ENCODE peak calls at places on chromosome 14, in ten cellular contexts. S is colonic mucosa, G is IMR-90, N is PC-3, P is fibroblast of lung, Y is HCT116, C is GM23248, A is mesenchymal stem cell, X is astrocyte, H is adipocyte. T is an unnamed sample.

GRCh38 chr14:56797569-56798446 is 12.5 kb downstream of the OTX2 start:
- DNase-seq in S (no peak), G (no peak), N (no peak), P (no peak), Y (no peak), C (peak), A (no peak), X (no peak), H (no peak), T (peak)

GRCh38 chr14:64324461-64325255 is 30.5 kb upstream of the ESR2 start:
- DNase-seq in S (no peak), G (peak), N (peak), P (peak), Y (no peak), C (peak), A (peak), X (peak), H (peak), T (no peak)

GRCh38 chr14:105006831-105007592 is 13.9 kb downstream of the CDCA4 start:
- DNase-seq in S (no peak), G (no peak), N (no peak), P (no peak), Y (no peak), C (no peak), A (no peak), X (no peak), H (no peak), T (no peak)

GRCh38 chr14:105301103-105301914 is 508 bp upstream of the BRF1 start:
- DNase-seq in S (peak), G (peak), N (peak), P (peak), Y (peak), C (peak), A (peak), X (peak), H (peak), T (peak)

GRCh38 chr14:94775875-94776217 is 5.9 kb upstream of the GSC start:
- DNase-seq in S (no peak), G (peak), N (no peak), P (peak), Y (no peak), C (peak), A (no peak), X (peak), H (peak), T (no peak)

GRCh38 chr14:68487805-68488590 is 304.9 kb downstream of the ZFP36L1 start:
- DNase-seq in S (no peak), G (peak), N (peak), P (peak), Y (no peak), C (peak), A (no peak), X (peak), H (peak), T (no peak)

GRCh38 chr14:60051690-60052324 is 39.9 kb upstream of the PCNX4 start:
- DNase-seq in S (no peak), G (peak), N (no peak), P (peak), Y (no peak), C (peak), A (no peak), X (peak), H (peak), T (no peak)

GRCh38 chr14:103118019-103118662 is 5.1 kb upstream of the TNFAIP2 start:
- DNase-seq in S (peak), G (peak), N (no peak), P (no peak), Y (no peak), C (peak), A (peak), X (no peak), H (no peak), T (peak)

GRCh38 chr14:38143651-38144505 is 63.8 kb upstream of the SSTR1 start:
- DNase-seq in S (no peak), G (peak), N (peak), P (peak), Y (no peak), C (peak), A (peak), X (peak), H (peak), T (no peak)

GRCh38 chr14:31263485-31264133 is 56.0 kb upstream of the HECTD1 start:
- DNase-seq in S (no peak), G (peak), N (peak), P (peak), Y (peak), C (peak), A (peak), X (peak), H (peak), T (peak)

GRCh38 chr14:80930836-80931389 is 10.6 kb downstream of the CEP128 start:
- DNase-seq in S (no peak), G (peak), N (peak), P (peak), Y (no peak), C (peak), A (peak), X (peak), H (no peak), T (no peak)

GRCh38 chr14:26217778-26218177 is 380.1 kb downstream of the NOVA1 start:
- DNase-seq in S (no peak), G (no peak), N (no peak), P (no peak), Y (no peak), C (no peak), A (no peak), X (no peak), H (no peak), T (no peak)

GRCh38 chr14:98894600-98894999 is 377.4 kb downstream of the BCL11B start:
- DNase-seq in S (no peak), G (no peak), N (no peak), P (no peak), Y (no peak), C (no peak), A (no peak), X (no peak), H (no peak), T (no peak)

GRCh38 chr14:61652526-61653262 is 42.6 kb upstream of the HIF1A start:
- DNase-seq in S (no peak), G (no peak), N (no peak), P (no peak), Y (no peak), C (peak), A (peak), X (no peak), H (no peak), T (peak)

GRCh38 chr14:20969336-20969735 is 14.0 kb downstream of the RNASE2 start:
- DNase-seq in S (no peak), G (no peak), N (no peak), P (no peak), Y (no peak), C (peak), A (no peak), X (no peak), H (no peak), T (no peak)

GRCh38 chr14:78356406-78356805 is 186.2 kb downstream of the NRXN3 start:
- DNase-seq in S (no peak), G (no peak), N (no peak), P (no peak), Y (no peak), C (no peak), A (no peak), X (no peak), H (no peak), T (no peak)

GRCh38 chr14:58199726-58200479 is at the start of gene ACTR10:
- DNase-seq in S (peak), G (peak), N (peak), P (peak), Y (peak), C (peak), A (peak), X (peak), H (peak), T (peak)

GRCh38 chr14:74517731-74518130 is 24.2 kb downstream of the ISCA2 start:
- DNase-seq in S (no peak), G (no peak), N (no peak), P (no peak), Y (no peak), C (no peak), A (no peak), X (no peak), H (no peak), T (peak)

GRCh38 chr14:59918824-59919581 is 941 bp upstream of the LRRC9 start:
- DNase-seq in S (no peak), G (peak), N (peak), P (peak), Y (peak), C (peak), A (peak), X (peak), H (peak), T (no peak)

GRCh38 chr14:77804592-77804991 is 4.7 kb downstream of the ADCK1 start:
- DNase-seq in S (peak), G (no peak), N (peak), P (no peak), Y (no peak), C (peak), A (no peak), X (no peak), H (no peak), T (no peak)

GRCh38 chr14:105150368-105151111 is 18.0 kb downstream of the JAG2 start:
- DNase-seq in S (no peak), G (no peak), N (no peak), P (no peak), Y (no peak), C (no peak), A (no peak), X (no peak), H (no peak), T (peak)

GRCh38 chr14:105303949-105304348 is 3.1 kb upstream of the BRF1 start:
- DNase-seq in S (peak), G (no peak), N (no peak), P (no peak), Y (peak), C (no peak), A (no peak), X (no peak), H (no peak), T (no peak)

GRCh38 chr14:54350196-54350595 is 46.6 kb upstream of the CDKN3 start:
- DNase-seq in S (no peak), G (peak), N (no peak), P (peak), Y (no peak), C (peak), A (peak), X (peak), H (no peak), T (no peak)

GRCh38 chr14:62468946-62469345 is 576.3 kb downstream of the KCNH5 start:
- DNase-seq in S (no peak), G (no peak), N (peak), P (no peak), Y (no peak), C (no peak), A (no peak), X (no peak), H (no peak), T (no peak)

GRCh38 chr14:68444449-68445168 is 348.3 kb downstream of the ZFP36L1 start:
- DNase-seq in S (no peak), G (peak), N (peak), P (peak), Y (no peak), C (peak), A (peak), X (peak), H (peak), T (no peak)

GRCh38 chr14:42214981-42215491 is 608.4 kb downstream of the LRFN5 start:
- DNase-seq in S (no peak), G (peak), N (peak), P (peak), Y (no peak), C (peak), A (peak), X (peak), H (peak), T (no peak)

GRCh38 chr14:64806202-64806861 is 73.4 kb downstream of the SPTB start:
- DNase-seq in S (no peak), G (peak), N (peak), P (peak), Y (no peak), C (peak), A (peak), X (peak), H (peak), T (no peak)

GRCh38 chr14:103897075-103897947 is 30.9 kb upstream of the TDRD9 start:
- DNase-seq in S (peak), G (no peak), N (no peak), P (no peak), Y (no peak), C (no peak), A (no peak), X (no peak), H (no peak), T (peak)

GRCh38 chr14:55416866-55417265 is 5.2 kb upstream of the ATG14 start:
- DNase-seq in S (no peak), G (no peak), N (peak), P (no peak), Y (peak), C (peak), A (peak), X (no peak), H (peak), T (no peak)

GRCh38 chr14:44847910-44848309 is 113.8 kb downstream of the KLHL28 start:
- DNase-seq in S (no peak), G (peak), N (peak), P (peak), Y (no peak), C (peak), A (peak), X (peak), H (no peak), T (no peak)

GRCh38 chr14:102116361-102117180 is 23.1 kb upstream of the WDR20 start:
- DNase-seq in S (no peak), G (no peak), N (no peak), P (no peak), Y (no peak), C (no peak), A (no peak), X (no peak), H (no peak), T (no peak)

GRCh38 chr14:20391505-20391904 is 21.8 kb downstream of the TEP1 start:
- DNase-seq in S (no peak), G (no peak), N (no peak), P (no peak), Y (no peak), C (no peak), A (no peak), X (no peak), H (no peak), T (no peak)

GRCh38 chr14:92487513-92488133 is 26.0 kb upstream of the RIN3 start:
- DNase-seq in S (peak), G (no peak), N (no peak), P (no peak), Y (no peak), C (no peak), A (no peak), X (no peak), H (no peak), T (no peak)
- H3K9ac ChIP-seq in S (no peak), G (no peak), N (no peak), P (no peak), Y (no peak), C (no peak), A (no peak), X (no peak), H (no peak), T (no peak)

GRCh38 chr14:35385042-35385839 is 19.3 kb downstream of the NFKBIA start:
- DNase-seq in S (peak), G (peak), N (no peak), P (peak), Y (no peak), C (peak), A (peak), X (peak), H (peak), T (peak)
- H3K9ac ChIP-seq in S (peak), G (peak), N (no peak), P (peak), Y (no peak), C (peak), A (peak), X (peak), H (peak), T (no peak)

DNA sequence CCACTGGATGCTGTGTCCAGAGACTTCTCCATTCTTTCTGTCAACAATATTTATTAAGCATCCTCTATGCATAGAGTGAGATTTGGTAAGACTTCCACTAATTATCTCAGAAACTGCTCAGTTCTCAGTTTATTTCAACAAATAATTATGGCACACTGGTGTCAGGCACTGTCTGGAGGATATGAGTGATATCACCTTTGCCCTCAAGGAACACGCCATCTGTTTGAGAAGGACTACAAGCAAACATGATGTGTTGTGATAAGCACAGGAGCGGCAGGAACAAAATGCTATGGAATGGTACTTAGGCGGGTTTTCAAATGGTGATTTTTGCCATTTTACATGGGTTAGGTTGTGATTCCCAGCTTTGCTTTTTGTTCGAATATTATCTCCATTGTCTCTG is 229.2 kb downstream of the DPF3 start:
- DNase-seq in S (no peak), G (no peak), N (peak), P (no peak), Y (no peak), C (no peak), A (peak), X (no peak), H (no peak), T (no peak)
- H3K9ac ChIP-seq in S (no peak), G (peak), N (peak), P (no peak), Y (no peak), C (peak), A (peak), X (peak), H (no peak), T (no peak)

DNA sequence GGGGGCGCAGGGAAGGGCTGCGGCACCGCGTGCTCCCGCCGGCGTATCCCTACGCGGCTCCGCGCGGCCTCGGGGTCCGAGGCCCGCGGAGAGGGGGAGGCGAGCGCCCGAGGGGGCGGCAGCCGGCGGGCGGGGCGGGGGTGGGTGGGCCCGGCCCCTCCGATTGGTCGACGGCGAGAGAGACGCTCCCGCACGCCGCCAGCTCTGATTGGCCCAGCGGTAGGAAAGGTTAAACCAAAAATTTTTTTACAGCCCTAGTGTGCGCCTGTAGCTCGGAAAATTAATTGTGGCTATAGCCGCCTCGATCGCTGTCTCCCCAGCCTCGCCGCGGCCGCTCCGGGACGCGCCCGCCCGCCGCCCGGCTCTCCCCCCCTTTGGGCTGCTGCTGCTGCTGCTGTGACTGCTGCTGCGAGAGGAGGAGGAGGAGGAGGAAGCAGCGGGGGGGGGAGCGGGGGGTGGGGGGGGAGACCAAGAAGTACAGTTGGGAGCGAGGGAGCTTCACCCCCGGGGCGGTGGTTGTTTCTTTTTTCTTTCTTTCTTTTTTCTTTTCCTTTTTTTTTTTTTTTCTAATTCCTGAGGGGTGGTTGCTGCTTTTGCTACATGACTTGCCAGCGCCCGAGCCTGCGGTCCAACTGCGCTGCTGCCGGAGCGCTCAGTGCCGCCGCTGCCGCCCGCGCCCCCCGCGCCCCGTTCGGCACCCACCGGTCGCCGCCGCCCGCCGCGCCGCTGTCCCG is at the start of gene FOXG1:
- DNase-seq in S (no peak), G (no peak), N (no peak), P (peak), Y (no peak), C (peak), A (no peak), X (no peak), H (no peak), T (no peak)
- H3K9ac ChIP-seq in S (peak), G (no peak), N (no peak), P (no peak), Y (no peak), C (no peak), A (no peak), X (peak), H (no peak), T (no peak)

GRCh38 chr14:71751264-71751663 is 181.0 kb upstream of the RGS6 start:
- DNase-seq in S (no peak), G (peak), N (no peak), P (peak), Y (no peak), C (no peak), A (no peak), X (peak), H (no peak), T (no peak)
- H3K9ac ChIP-seq in S (no peak), G (no peak), N (no peak), P (no peak), Y (no peak), C (no peak), A (no peak), X (no peak), H (no peak), T (no peak)

GRCh38 chr14:33402604-33403003 is 463.9 kb downstream of the NPAS3 start:
- DNase-seq in S (no peak), G (no peak), N (no peak), P (no peak), Y (no peak), C (no peak), A (no peak), X (no peak), H (no peak), T (no peak)
- H3K9ac ChIP-seq in S (no peak), G (no peak), N (no peak), P (no peak), Y (no peak), C (no peak), A (no peak), X (no peak), H (no peak), T (no peak)

GRCh38 chr14:22836301-22837058 is at the start of gene MMP14:
- DNase-seq in S (peak), G (peak), N (peak), P (peak), Y (no peak), C (peak), A (peak), X (peak), H (peak), T (peak)
- H3K9ac ChIP-seq in S (peak), G (peak), N (peak), P (peak), Y (peak), C (peak), A (peak), X (peak), H (peak), T (peak)

GRCh38 chr14:75806247-75806876 is 145.3 kb downstream of the TTLL5 start:
- DNase-seq in S (no peak), G (no peak), N (no peak), P (no peak), Y (no peak), C (no peak), A (no peak), X (no peak), H (no peak), T (no peak)

GRCh38 chr14:75800792-75801191 is 139.7 kb downstream of the TTLL5 start:
- DNase-seq in S (no peak), G (no peak), N (peak), P (no peak), Y (no peak), C (no peak), A (no peak), X (no peak), H (no peak), T (no peak)

GRCh38 chr14:75803768-75804167 is 142.7 kb downstream of the TTLL5 start:
- DNase-seq in S (no peak), G (no peak), N (no peak), P (peak), Y (no peak), C (no peak), A (no peak), X (peak), H (no peak), T (no peak)

GRCh38 chr14:75804570-75805275 is 143.7 kb downstream of the TTLL5 start:
- DNase-seq in S (no peak), G (no peak), N (no peak), P (no peak), Y (no peak), C (no peak), A (no peak), X (no peak), H (no peak), T (no peak)

GRCh38 chr14:75805646-75806045 is 144.6 kb downstream of the TTLL5 start:
- DNase-seq in S (no peak), G (no peak), N (no peak), P (no peak), Y (no peak), C (no peak), A (no peak), X (no peak), H (no peak), T (no peak)
- H3K9ac ChIP-seq in S (no peak), G (no peak), N (no peak), P (no peak), Y (no peak), C (no peak), A (no peak), X (no peak), H (no peak), T (no peak)

T was measured in kidney.